ENCODE peak calls at places on chromosome 4, in nine cellular contexts. One of them, this sample, is unnamed.

GRCh38 chr4:158007566-158007965 is 165.3 kb downstream of the GASK1B start:
- DNase-seq in colonic mucosa: no peak
- DNase-seq in heart right ventricle: no peak
- DNase-seq in endothelial cell: no peak
- DNase-seq in BJ: no peak
- DNase-seq in fibroblast of villous mesenchyme: no peak
- DNase-seq in transverse colon: no peak
- DNase-seq in sigmoid colon: no peak
- DNase-seq in WERI-Rb-1: no peak
- DNase-seq in this sample: no peak

GRCh38 chr4:146049802-146050201 is 111.2 kb upstream of the ZNF827 start:
- DNase-seq in colonic mucosa: no peak
- DNase-seq in heart right ventricle: no peak
- DNase-seq in endothelial cell: no peak
- DNase-seq in BJ: no peak
- DNase-seq in fibroblast of villous mesenchyme: no peak
- DNase-seq in transverse colon: no peak
- DNase-seq in sigmoid colon: no peak
- DNase-seq in WERI-Rb-1: no peak
- DNase-seq in this sample: no peak

GRCh38 chr4:38467296-38467695 is 196.7 kb upstream of the KLF3 start:
- DNase-seq in colonic mucosa: no peak
- DNase-seq in heart right ventricle: no peak
- DNase-seq in endothelial cell: no peak
- DNase-seq in BJ: no peak
- DNase-seq in fibroblast of villous mesenchyme: no peak
- DNase-seq in transverse colon: no peak
- DNase-seq in sigmoid colon: no peak
- DNase-seq in WERI-Rb-1: no peak
- DNase-seq in this sample: no peak

GRCh38 chr4:149347139-149347538 is 468.5 kb downstream of the IQCM start:
- DNase-seq in colonic mucosa: no peak
- DNase-seq in heart right ventricle: no peak
- DNase-seq in endothelial cell: no peak
- DNase-seq in BJ: no peak
- DNase-seq in fibroblast of villous mesenchyme: no peak
- DNase-seq in transverse colon: no peak
- DNase-seq in sigmoid colon: no peak
- DNase-seq in WERI-Rb-1: no peak
- DNase-seq in this sample: no peak

GRCh38 chr4:6049972-6050371 is 31.7 kb upstream of the C4orf50 start:
- DNase-seq in colonic mucosa: no peak
- DNase-seq in heart right ventricle: no peak
- DNase-seq in endothelial cell: no peak
- DNase-seq in BJ: no peak
- DNase-seq in fibroblast of villous mesenchyme: no peak
- DNase-seq in transverse colon: no peak
- DNase-seq in sigmoid colon: no peak
- DNase-seq in WERI-Rb-1: no peak
- DNase-seq in this sample: no peak

GRCh38 chr4:188346171-188346809 is 207.0 kb downstream of the TRIML1 start:
- DNase-seq in colonic mucosa: no peak
- DNase-seq in heart right ventricle: no peak
- DNase-seq in endothelial cell: no peak
- DNase-seq in BJ: no peak
- DNase-seq in fibroblast of villous mesenchyme: no peak
- DNase-seq in transverse colon: no peak
- DNase-seq in sigmoid colon: no peak
- DNase-seq in WERI-Rb-1: no peak
- DNase-seq in this sample: no peak

GRCh38 chr4:47553329-47554125 is 68.5 kb downstream of the ATP10D start:
- DNase-seq in colonic mucosa: no peak
- DNase-seq in heart right ventricle: no peak
- DNase-seq in endothelial cell: no peak
- DNase-seq in BJ: no peak
- DNase-seq in fibroblast of villous mesenchyme: no peak
- DNase-seq in transverse colon: no peak
- DNase-seq in sigmoid colon: no peak
- DNase-seq in WERI-Rb-1: no peak
- DNase-seq in this sample: no peak

GRCh38 chr4:146124023-146124680 is 51.4 kb upstream of the LSM6 start:
- DNase-seq in colonic mucosa: no peak
- DNase-seq in heart right ventricle: no peak
- DNase-seq in endothelial cell: no peak
- DNase-seq in BJ: no peak
- DNase-seq in fibroblast of villous mesenchyme: no peak
- DNase-seq in transverse colon: no peak
- DNase-seq in sigmoid colon: no peak
- DNase-seq in WERI-Rb-1: no peak
- DNase-seq in this sample: no peak

GRCh38 chr4:169988252-169988651 is 37.9 kb downstream of the MFAP3L start:
- DNase-seq in colonic mucosa: no peak
- DNase-seq in heart right ventricle: no peak
- DNase-seq in endothelial cell: no peak
- DNase-seq in BJ: no peak
- DNase-seq in fibroblast of villous mesenchyme: no peak
- DNase-seq in transverse colon: no peak
- DNase-seq in sigmoid colon: no peak
- DNase-seq in WERI-Rb-1: no peak
- DNase-seq in this sample: no peak

GRCh38 chr4:91057871-91058270 is 930.7 kb downstream of the CCSER1 start:
- DNase-seq in colonic mucosa: no peak
- DNase-seq in heart right ventricle: no peak
- DNase-seq in endothelial cell: no peak
- DNase-seq in BJ: no peak
- DNase-seq in fibroblast of villous mesenchyme: no peak
- DNase-seq in transverse colon: no peak
- DNase-seq in sigmoid colon: no peak
- DNase-seq in WERI-Rb-1: no peak
- DNase-seq in this sample: no peak

GRCh38 chr4:73990988-73991883 is 3.2 kb upstream of the PPBP start:
- DNase-seq in colonic mucosa: no peak
- DNase-seq in heart right ventricle: no peak
- DNase-seq in endothelial cell: no peak
- DNase-seq in BJ: no peak
- DNase-seq in fibroblast of villous mesenchyme: no peak
- DNase-seq in transverse colon: no peak
- DNase-seq in sigmoid colon: no peak
- DNase-seq in WERI-Rb-1: no peak
- DNase-seq in this sample: no peak

GRCh38 chr4:76801621-76802545 is 96.1 kb downstream of the SOWAHB start:
- DNase-seq in colonic mucosa: no peak
- DNase-seq in heart right ventricle: peak; percentile 51
- DNase-seq in endothelial cell: peak; percentile 20
- DNase-seq in BJ: no peak
- DNase-seq in fibroblast of villous mesenchyme: peak; percentile 61
- DNase-seq in transverse colon: no peak
- DNase-seq in sigmoid colon: no peak
- DNase-seq in WERI-Rb-1: no peak
- DNase-seq in this sample: peak; percentile 62

GRCh38 chr4:171534391-171534790 is 278.8 kb upstream of the GALNTL6 start:
- DNase-seq in colonic mucosa: no peak
- DNase-seq in heart right ventricle: no peak
- DNase-seq in endothelial cell: no peak
- DNase-seq in BJ: no peak
- DNase-seq in fibroblast of villous mesenchyme: no peak
- DNase-seq in transverse colon: no peak
- DNase-seq in sigmoid colon: no peak
- DNase-seq in WERI-Rb-1: no peak
- DNase-seq in this sample: no peak

GRCh38 chr4:94352996-94353395 is 10.4 kb upstream of the HPGDS start:
- DNase-seq in colonic mucosa: no peak
- DNase-seq in heart right ventricle: no peak
- DNase-seq in endothelial cell: no peak
- DNase-seq in BJ: no peak
- DNase-seq in fibroblast of villous mesenchyme: peak; percentile 8
- DNase-seq in transverse colon: no peak
- DNase-seq in sigmoid colon: no peak
- DNase-seq in WERI-Rb-1: no peak
- DNase-seq in this sample: no peak

GRCh38 chr4:40280586-40280985 is 54.5 kb upstream of the CHRNA9 start:
- DNase-seq in colonic mucosa: no peak
- DNase-seq in heart right ventricle: no peak
- DNase-seq in endothelial cell: no peak
- DNase-seq in BJ: no peak
- DNase-seq in fibroblast of villous mesenchyme: no peak
- DNase-seq in transverse colon: no peak
- DNase-seq in sigmoid colon: peak; percentile 14
- DNase-seq in WERI-Rb-1: no peak
- DNase-seq in this sample: no peak

GRCh38 chr4:131499139-131499873 is 1649.8 kb upstream of the PCDH10 start:
- DNase-seq in colonic mucosa: no peak
- DNase-seq in heart right ventricle: no peak
- DNase-seq in endothelial cell: no peak
- DNase-seq in BJ: no peak
- DNase-seq in fibroblast of villous mesenchyme: peak; percentile 83
- DNase-seq in transverse colon: no peak
- DNase-seq in sigmoid colon: no peak
- DNase-seq in WERI-Rb-1: no peak
- DNase-seq in this sample: no peak

GRCh38 chr4:147388016-147388415 is 92.9 kb upstream of the EDNRA start:
- DNase-seq in colonic mucosa: no peak
- DNase-seq in heart right ventricle: no peak
- DNase-seq in endothelial cell: no peak
- DNase-seq in BJ: no peak
- DNase-seq in fibroblast of villous mesenchyme: no peak
- DNase-seq in transverse colon: no peak
- DNase-seq in sigmoid colon: no peak
- DNase-seq in WERI-Rb-1: no peak
- DNase-seq in this sample: no peak

GRCh38 chr4:79141530-79141929 is 184.3 kb downstream of the NAA11 start:
- DNase-seq in colonic mucosa: no peak
- DNase-seq in heart right ventricle: no peak
- DNase-seq in endothelial cell: peak; percentile 49
- DNase-seq in BJ: no peak
- DNase-seq in fibroblast of villous mesenchyme: peak; percentile 19
- DNase-seq in transverse colon: no peak
- DNase-seq in sigmoid colon: no peak
- DNase-seq in WERI-Rb-1: no peak
- DNase-seq in this sample: peak; percentile 47

DNA sequence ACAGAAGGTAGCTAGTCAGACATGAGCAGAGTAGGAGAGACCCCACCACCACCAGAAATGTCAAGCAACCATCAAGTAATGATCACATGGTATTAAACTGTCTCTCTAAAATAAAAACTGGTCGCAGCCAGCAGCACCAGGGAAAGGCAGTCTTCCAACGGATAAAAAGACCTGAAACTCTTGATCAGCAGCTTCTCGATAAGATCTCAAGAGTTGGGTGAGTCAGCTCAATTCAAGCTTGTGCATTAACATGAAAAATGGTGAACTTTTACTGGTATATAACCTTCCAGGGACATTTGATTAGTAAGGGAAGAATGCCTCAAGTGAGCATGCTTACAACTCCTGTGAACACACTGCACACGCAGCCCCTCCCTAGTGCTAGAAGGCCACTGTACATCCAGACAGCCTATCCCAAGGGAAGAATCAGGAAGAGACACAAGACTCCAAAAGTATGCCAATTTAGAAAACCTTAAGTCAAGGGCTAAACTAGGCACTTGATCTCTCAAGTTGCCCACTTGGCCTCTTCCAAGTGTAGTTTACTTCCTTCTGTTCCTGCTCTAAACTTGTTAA is 270.0 kb upstream of the GNPDA2 start:
- DNase-seq in colonic mucosa: no peak
- DNase-seq in heart right ventricle: no peak
- DNase-seq in endothelial cell: no peak
- DNase-seq in BJ: no peak
- DNase-seq in fibroblast of villous mesenchyme: no peak
- DNase-seq in transverse colon: no peak
- DNase-seq in sigmoid colon: no peak
- DNase-seq in WERI-Rb-1: no peak
- DNase-seq in this sample: no peak
- TF ChIP-seq CTCF in colonic mucosa: no peak
- TF ChIP-seq CTCF in heart right ventricle: no peak
- TF ChIP-seq CTCF in endothelial cell: no peak
- TF ChIP-seq CTCF in BJ: no peak
- TF ChIP-seq CTCF in fibroblast of villous mesenchyme: no peak
- TF ChIP-seq CTCF in transverse colon: no peak
- TF ChIP-seq CTCF in sigmoid colon: no peak
- TF ChIP-seq CTCF in WERI-Rb-1: no peak
- TF ChIP-seq CTCF in this sample: no peak

GRCh38 chr4:27412617-27413016 is 552.0 kb downstream of the STIM2 start:
- DNase-seq in colonic mucosa: no peak
- DNase-seq in heart right ventricle: no peak
- DNase-seq in endothelial cell: no peak
- DNase-seq in BJ: no peak
- DNase-seq in fibroblast of villous mesenchyme: no peak
- DNase-seq in transverse colon: no peak
- DNase-seq in sigmoid colon: no peak
- DNase-seq in WERI-Rb-1: peak; percentile 7
- DNase-seq in this sample: no peak
- TF ChIP-seq CTCF in colonic mucosa: no peak
- TF ChIP-seq CTCF in heart right ventricle: no peak
- TF ChIP-seq CTCF in endothelial cell: no peak
- TF ChIP-seq CTCF in BJ: no peak
- TF ChIP-seq CTCF in fibroblast of villous mesenchyme: no peak
- TF ChIP-seq CTCF in transverse colon: no peak
- TF ChIP-seq CTCF in sigmoid colon: no peak
- TF ChIP-seq CTCF in WERI-Rb-1: no peak
- TF ChIP-seq CTCF in this sample: no peak

DNA sequence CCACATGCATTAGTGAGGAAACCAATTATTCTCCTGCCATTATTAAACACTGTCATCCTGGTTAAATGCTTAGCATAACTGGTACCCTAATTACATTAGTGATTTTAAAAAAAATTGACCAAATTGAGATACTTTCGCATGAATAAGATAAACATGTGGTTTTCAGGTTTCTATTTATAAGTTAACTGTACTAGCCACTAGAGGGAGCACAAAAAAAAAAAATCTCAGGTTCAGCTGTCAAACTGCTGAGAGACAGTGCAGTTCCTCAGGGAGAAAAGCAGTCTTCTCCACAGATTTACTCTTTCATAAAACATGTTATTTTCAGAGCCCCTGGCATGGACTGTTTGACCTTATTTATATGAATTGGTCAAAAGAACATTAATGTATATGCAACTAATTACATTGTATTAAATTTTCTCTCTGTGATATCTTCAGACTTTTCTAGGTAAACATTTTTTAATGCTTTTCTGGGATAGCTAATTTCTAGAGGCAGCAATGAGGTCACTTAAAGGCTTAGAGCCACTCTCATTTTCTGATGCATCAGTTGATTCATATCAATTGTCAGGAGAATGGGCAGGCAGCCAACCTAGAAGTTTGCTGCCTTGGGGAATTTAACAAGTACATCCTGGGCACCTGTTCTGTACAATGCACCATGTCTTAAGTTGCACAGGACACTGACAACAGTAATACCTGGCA is 167.5 kb downstream of the CDS1 start:
- DNase-seq in colonic mucosa: no peak
- DNase-seq in heart right ventricle: no peak
- DNase-seq in endothelial cell: no peak
- DNase-seq in BJ: no peak
- DNase-seq in fibroblast of villous mesenchyme: peak; percentile 76
- DNase-seq in transverse colon: no peak
- DNase-seq in sigmoid colon: no peak
- DNase-seq in WERI-Rb-1: no peak
- DNase-seq in this sample: no peak
- TF ChIP-seq CTCF in colonic mucosa: peak; percentile 65
- TF ChIP-seq CTCF in heart right ventricle: peak; percentile 31
- TF ChIP-seq CTCF in endothelial cell: peak; percentile 88
- TF ChIP-seq CTCF in BJ: peak; percentile 57
- TF ChIP-seq CTCF in fibroblast of villous mesenchyme: peak; percentile 69
- TF ChIP-seq CTCF in transverse colon: peak; percentile 58
- TF ChIP-seq CTCF in sigmoid colon: peak; percentile 29
- TF ChIP-seq CTCF in WERI-Rb-1: peak; percentile 29
- TF ChIP-seq CTCF in this sample: peak; percentile 65

GRCh38 chr4:1345905-1346780 is 865 bp upstream of the UVSSA start:
- DNase-seq in colonic mucosa: peak; percentile 52
- DNase-seq in heart right ventricle: peak; percentile 57
- DNase-seq in endothelial cell: peak; percentile 61
- DNase-seq in BJ: no peak
- DNase-seq in fibroblast of villous mesenchyme: peak; percentile 66
- DNase-seq in transverse colon: peak; percentile 54
- DNase-seq in sigmoid colon: peak; percentile 84
- DNase-seq in WERI-Rb-1: peak; percentile 68
- DNase-seq in this sample: peak; percentile 77
- TF ChIP-seq CTCF in colonic mucosa: no peak
- TF ChIP-seq CTCF in heart right ventricle: no peak
- TF ChIP-seq CTCF in endothelial cell: no peak
- TF ChIP-seq CTCF in BJ: peak; percentile 34
- TF ChIP-seq CTCF in fibroblast of villous mesenchyme: peak; percentile 38
- TF ChIP-seq CTCF in transverse colon: no peak
- TF ChIP-seq CTCF in sigmoid colon: no peak
- TF ChIP-seq CTCF in WERI-Rb-1: peak; percentile 30
- TF ChIP-seq CTCF in this sample: no peak